ENCODE peak calls at places on chromosomes 13 and 19, in five cellular contexts. O is GM23248; B is heart left ventricle; X is effector memory CD4-positive, alpha-beta T cell; G is A172. N is an unnamed sample.

GRCh38 chr13:109816979-109817275 is 30.5 kb upstream of the IRS2 start:
- DNase-seq in O (peak), B (no peak), X (no peak), G (peak), N (no peak)

GRCh38 chr19:35027851-35028599 is 2.2 kb upstream of the SCN1B start:
- DNase-seq in O (peak), B (no peak), X (no peak), G (no peak), N (no peak)

GRCh38 chr19:27966390-27966816 is 1246.5 kb downstream of the UQCRFS1 start:
- DNase-seq in O (peak), B (no peak), X (no peak), G (peak), N (no peak)

GRCh38 chr19:51181913-51182419 is 39.9 kb downstream of the SIGLEC7 start:
- DNase-seq in O (no peak), B (no peak), X (no peak), G (no peak), N (no peak)

GRCh38 chr19:13866463-13867046 is 10.4 kb upstream of the NANOS3 start:
- DNase-seq in O (no peak), B (no peak), X (no peak), G (no peak), N (no peak)

GRCh38 chr13:108102771-108103170 is 112.6 kb downstream of the LIG4 start:
- DNase-seq in O (no peak), B (no peak), X (no peak), G (peak), N (no peak)

GRCh38 chr13:47114030-47114429 is 217.2 kb upstream of the HTR2A start:
- DNase-seq in O (peak), B (no peak), X (no peak), G (peak), N (no peak)

GRCh38 chr19:49932731-49933131 is 3.4 kb upstream of the NUP62 start:
- DNase-seq in O (no peak), B (no peak), X (no peak), G (no peak), N (no peak)

GRCh38 chr19:604355-604754 is 14.7 kb downstream of the HCN2 start:
- DNase-seq in O (peak), B (no peak), X (peak), G (no peak), N (no peak)

GRCh38 chr13:36353001-36353400 is 6.8 kb upstream of the SPART start:
- DNase-seq in O (no peak), B (no peak), X (no peak), G (no peak), N (no peak)